ENCODE peak calls at places on chromosomes 5 and 9, in five cellular contexts. One of them, this sample, is unnamed.

GRCh38 chr9:34490360-34490759 is 31.8 kb downstream of the DNAI1 start:
- DNase-seq in midbrain: no peak
- DNase-seq in RCC 7860: no peak
- DNase-seq in stimulated activated CD4-positive, alpha-beta T cell treated with anti-CD3 and anti-CD28 coated beads, Interleukin-4, amount 100 ng/mL, for 48 hours: no peak
- DNase-seq in fibroblast of pulmonary artery: no peak
- DNase-seq in this sample: no peak

GRCh38 chr9:112333639-112334318 is 360 bp upstream of the PTBP3 start:
- DNase-seq in midbrain: peak; percentile 94
- DNase-seq in RCC 7860: peak; percentile 88
- DNase-seq in stimulated activated CD4-positive, alpha-beta T cell treated with anti-CD3 and anti-CD28 coated beads, Interleukin-4, amount 100 ng/mL, for 48 hours: peak; percentile 91
- DNase-seq in fibroblast of pulmonary artery: peak; percentile 96
- DNase-seq in this sample: peak; percentile 81

GRCh38 chr5:112862085-112862484 is 998 bp downstream of the SRP19 start:
- DNase-seq in midbrain: no peak
- DNase-seq in RCC 7860: no peak
- DNase-seq in stimulated activated CD4-positive, alpha-beta T cell treated with anti-CD3 and anti-CD28 coated beads, Interleukin-4, amount 100 ng/mL, for 48 hours: no peak
- DNase-seq in fibroblast of pulmonary artery: no peak
- DNase-seq in this sample: no peak

GRCh38 chr5:165304193-165304820 is 1798.9 kb downstream of the MAT2B start:
- DNase-seq in midbrain: no peak
- DNase-seq in RCC 7860: no peak
- DNase-seq in stimulated activated CD4-positive, alpha-beta T cell treated with anti-CD3 and anti-CD28 coated beads, Interleukin-4, amount 100 ng/mL, for 48 hours: no peak
- DNase-seq in fibroblast of pulmonary artery: no peak
- DNase-seq in this sample: no peak

GRCh38 chr9:121178676-121179372 is 22.8 kb downstream of the RAB14 start:
- DNase-seq in midbrain: no peak
- DNase-seq in RCC 7860: no peak
- DNase-seq in stimulated activated CD4-positive, alpha-beta T cell treated with anti-CD3 and anti-CD28 coated beads, Interleukin-4, amount 100 ng/mL, for 48 hours: no peak
- DNase-seq in fibroblast of pulmonary artery: no peak
- DNase-seq in this sample: no peak

GRCh38 chr9:2013688-2014087 is 1.5 kb upstream of the SMARCA2 start:
- DNase-seq in midbrain: no peak
- DNase-seq in RCC 7860: no peak
- DNase-seq in stimulated activated CD4-positive, alpha-beta T cell treated with anti-CD3 and anti-CD28 coated beads, Interleukin-4, amount 100 ng/mL, for 48 hours: no peak
- DNase-seq in fibroblast of pulmonary artery: peak; percentile 44
- DNase-seq in this sample: no peak

GRCh38 chr5:179377421-179378115 is 32.3 kb upstream of the ADAMTS2 start:
- DNase-seq in midbrain: no peak
- DNase-seq in RCC 7860: no peak
- DNase-seq in stimulated activated CD4-positive, alpha-beta T cell treated with anti-CD3 and anti-CD28 coated beads, Interleukin-4, amount 100 ng/mL, for 48 hours: no peak
- DNase-seq in fibroblast of pulmonary artery: no peak
- DNase-seq in this sample: no peak

GRCh38 chr5:153592081-153592480 is 101.6 kb downstream of the GRIA1 start:
- DNase-seq in midbrain: no peak
- DNase-seq in RCC 7860: no peak
- DNase-seq in stimulated activated CD4-positive, alpha-beta T cell treated with anti-CD3 and anti-CD28 coated beads, Interleukin-4, amount 100 ng/mL, for 48 hours: no peak
- DNase-seq in fibroblast of pulmonary artery: no peak
- DNase-seq in this sample: no peak

GRCh38 chr5:10933141-10933540 is 172.1 kb upstream of the DAP start:
- DNase-seq in midbrain: no peak
- DNase-seq in RCC 7860: no peak
- DNase-seq in stimulated activated CD4-positive, alpha-beta T cell treated with anti-CD3 and anti-CD28 coated beads, Interleukin-4, amount 100 ng/mL, for 48 hours: no peak
- DNase-seq in fibroblast of pulmonary artery: no peak
- DNase-seq in this sample: no peak